ENCODE peak calls at places on chromosomes 12 and 14, in four cellular contexts. Q is K562, B is HepG2, L is GM12878. W is an unnamed sample.

GRCh38 chr12:51270847-51271518 is 768 bp upstream of the SMAGP start:
- DNase-seq in B (peak; percentile 56), L (no peak), Q (no peak), W (no peak)

GRCh38 chr12:103529306-103529705 is 33.5 kb upstream of the C12orf42 start:
- DNase-seq in Q (no peak), B (no peak), L (no peak), W (no peak)

GRCh38 chr12:105922670-105923102 is 216.1 kb downstream of the NUAK1 start:
- DNase-seq in L (no peak), B (no peak), Q (no peak), W (no peak)

GRCh38 chr12:46983959-46984833 is 95.2 kb upstream of the PCED1B start:
- DNase-seq in L (peak; percentile 2), Q (peak; percentile 41), B (peak; percentile 51), W (peak; percentile 80)

GRCh38 chr12:55675671-55676070 is 32.0 kb downstream of the ITGA7 start:
- DNase-seq in Q (no peak), L (no peak), B (no peak), W (no peak)

GRCh38 chr12:47234576-47235141 is 154.9 kb upstream of the AMIGO2 start:
- DNase-seq in Q (no peak), B (no peak), L (no peak), W (peak; percentile 36)

GRCh38 chr12:116540617-116541152 is 18.5 kb upstream of the MAP1LC3B2 start:
- DNase-seq in B (no peak), Q (no peak), L (no peak), W (no peak)

GRCh38 chr12:58364389-58365086 is 423.2 kb downstream of the ATP23 start:
- DNase-seq in Q (no peak), L (no peak), B (no peak), W (no peak)

GRCh38 chr12:42612258-42612608 is 22.7 kb upstream of the PRICKLE1 start:
- DNase-seq in B (no peak), Q (no peak), L (no peak), W (no peak)

GRCh38 chr14:105761842-105762241 is 235.5 kb downstream of the TMEM121 start:
- DNase-seq in L (no peak), B (no peak), Q (no peak), W (no peak)

GRCh38 chr14:88189840-88190191 is 133.3 kb downstream of the KCNK10 start:
- DNase-seq in B (no peak), L (no peak), Q (no peak), W (no peak)

GRCh38 chr12:85951823-85952222 is 77.7 kb downstream of the NTS start:
- DNase-seq in B (no peak), Q (no peak), L (no peak), W (peak; percentile 47)

GRCh38 chr12:117036046-117036445 is 63.2 kb downstream of the TESC start:
- DNase-seq in B (no peak), L (no peak), Q (no peak), W (no peak)

GRCh38 chr14:103126088-103126872 is 3.0 kb downstream of the TNFAIP2 start:
- DNase-seq in L (no peak), B (no peak), Q (no peak), W (no peak)

GRCh38 chr12:72511906-72512305 is 239.7 kb downstream of the TRHDE start:
- DNase-seq in B (no peak), Q (no peak), L (no peak), W (no peak)

GRCh38 chr14:102362084-102362483 is 606 bp downstream of the CINP start:
- DNase-seq in Q (peak; percentile 6), B (no peak), L (peak; percentile 57), W (no peak)

GRCh38 chr14:37413504-37414003 is 181.5 kb downstream of the FOXA1 start:
- DNase-seq in L (no peak), B (peak; percentile 69), Q (no peak), W (no peak)

GRCh38 chr12:56723889-56724659 is 1.0 kb downstream of the NACA start:
- DNase-seq in L (no peak), Q (peak; percentile 58), B (peak; percentile 41), W (peak; percentile 18)

GRCh38 chr12:7376196-7376595 is 67.8 kb downstream of the CD163L1 start:
- DNase-seq in L (no peak), B (no peak), Q (no peak), W (no peak)

GRCh38 chr14:56686416-56686815 is 106.8 kb downstream of the TMEM260 start:
- DNase-seq in B (peak; percentile 6), L (no peak), Q (no peak), W (peak; percentile 67)

GRCh38 chr14:24935796-24936195 is 114.2 kb downstream of the STXBP6 start:
- DNase-seq in Q (no peak), B (no peak), L (no peak), W (no peak)

GRCh38 chr12:66714709-66715108 is 35.8 kb upstream of the GRIP1 start:
- DNase-seq in B (no peak), L (no peak), Q (no peak), W (no peak)

GRCh38 chr12:22283006-22283506 is 51.5 kb downstream of the ST8SIA1 start:
- DNase-seq in B (no peak), L (no peak), Q (no peak), W (no peak)

GRCh38 chr14:69664865-69665526 is 53.6 kb downstream of the SUSD6 start:
- DNase-seq in L (no peak), B (peak; percentile 31), Q (no peak), W (no peak)

GRCh38 chr14:32366995-32367394 is 37.9 kb downstream of the AKAP6 start:
- DNase-seq in B (no peak), L (no peak), Q (no peak), W (no peak)

GRCh38 chr12:123767613-123768012 is 5.5 kb downstream of the DNAH10 start:
- DNase-seq in B (no peak), Q (no peak), L (peak; percentile 78), W (no peak)

GRCh38 chr12:74776378-74776777 is 238.7 kb downstream of the ATXN7L3B start:
- DNase-seq in Q (no peak), L (no peak), B (no peak), W (peak; percentile 8)

GRCh38 chr14:103733651-103734050 is 18.0 kb downstream of the ZFYVE21 start:
- DNase-seq in B (no peak), Q (no peak), L (no peak), W (no peak)

GRCh38 chr14:73240816-73241480 is 3.6 kb downstream of the PAPLN start:
- DNase-seq in Q (no peak), B (no peak), L (no peak), W (no peak)

GRCh38 chr12:93883436-93884154 is 206.4 kb downstream of the CRADD start:
- DNase-seq in L (no peak), B (no peak), Q (no peak), W (no peak)

GRCh38 chr12:53045646-53046045 is 4.2 kb upstream of the TNS2 start:
- DNase-seq in B (no peak), Q (no peak), L (no peak), W (no peak)

GRCh38 chr14:86038401-86038985 is 508.5 kb downstream of the FLRT2 start:
- DNase-seq in L (no peak), Q (peak; percentile 9), B (peak; percentile 10), W (peak; percentile 72)

GRCh38 chr12:105317942-105318614 is 12.4 kb upstream of the C12orf75 start:
- DNase-seq in L (no peak), Q (no peak), B (peak; percentile 90), W (no peak)

GRCh38 chr14:105854600-105855245 is 328.3 kb downstream of the TMEM121 start:
- DNase-seq in L (no peak), B (no peak), Q (no peak), W (no peak)

GRCh38 chr12:4292266-4293063 is 18.9 kb downstream of the CCND2 start:
- DNase-seq in B (no peak), Q (no peak), L (no peak), W (no peak)

GRCh38 chr14:103008126-103008525 is 49.2 kb downstream of the CDC42BPB start:
- DNase-seq in B (no peak), L (no peak), Q (no peak), W (no peak)

GRCh38 chr12:48852734-48853168 is 788 bp upstream of the DDX23 start:
- DNase-seq in L (no peak), Q (no peak), B (peak; percentile 34), W (peak; percentile 73)

GRCh38 chr12:47715877-47716548 is 9.3 kb downstream of the ENDOU start:
- DNase-seq in L (no peak), Q (no peak), B (no peak), W (no peak)

GRCh38 chr14:77002889-77003288 is 25.6 kb downstream of the IRF2BPL start:
- DNase-seq in L (no peak), B (no peak), Q (no peak), W (no peak)

GRCh38 chr14:76998777-76999366 is 29.6 kb downstream of the IRF2BPL start:
- DNase-seq in B (peak; percentile 38), L (no peak), Q (no peak), W (no peak)

GRCh38 chr14:77002335-77002734 is 26.2 kb downstream of the IRF2BPL start:
- DNase-seq in Q (no peak), L (no peak), B (no peak), W (no peak)

GRCh38 chr14:76997257-76997970 is 31.1 kb downstream of the IRF2BPL start:
- DNase-seq in Q (no peak), L (no peak), B (no peak), W (no peak)

GRCh38 chr14:77000340-77001235 is 27.9 kb downstream of the IRF2BPL start:
- DNase-seq in Q (no peak), L (no peak), B (no peak), W (peak; percentile 38)
- TF ChIP-seq POLR2AphosphoS5 in Q (no peak), L (peak; percentile 22), B (no peak), W (no peak)

GRCh38 chr12:21117995-21118394 is 13.0 kb upstream of the SLCO1B1 start:
- DNase-seq in B (no peak), Q (no peak), L (no peak), W (no peak)
- TF ChIP-seq JUNB in B (no peak), Q (no peak), L (no peak), W (no peak)

GRCh38 chr14:100470523-100470897 is 116.7 kb downstream of the BEGAIN start:
- DNase-seq in B (no peak), Q (no peak), L (no peak), W (no peak)
- TF ChIP-seq CTCF in B (no peak), Q (peak; percentile 34), L (no peak), W (no peak)

GRCh38 chr12:11729008-11729407 is 79.5 kb downstream of the ETV6 start:
- DNase-seq in L (no peak), B (no peak), Q (no peak), W (no peak)
- TF ChIP-seq POLR2AphosphoS5 in L (peak; percentile 43), B (no peak), Q (no peak), W (no peak)

GRCh38 chr12:38456769-38457168 is 140.2 kb downstream of the ALG10B start:
- DNase-seq in B (no peak), Q (no peak), L (no peak), W (no peak)
- TF ChIP-seq JUNB in B (no peak), Q (no peak), L (no peak), W (no peak)

DNA sequence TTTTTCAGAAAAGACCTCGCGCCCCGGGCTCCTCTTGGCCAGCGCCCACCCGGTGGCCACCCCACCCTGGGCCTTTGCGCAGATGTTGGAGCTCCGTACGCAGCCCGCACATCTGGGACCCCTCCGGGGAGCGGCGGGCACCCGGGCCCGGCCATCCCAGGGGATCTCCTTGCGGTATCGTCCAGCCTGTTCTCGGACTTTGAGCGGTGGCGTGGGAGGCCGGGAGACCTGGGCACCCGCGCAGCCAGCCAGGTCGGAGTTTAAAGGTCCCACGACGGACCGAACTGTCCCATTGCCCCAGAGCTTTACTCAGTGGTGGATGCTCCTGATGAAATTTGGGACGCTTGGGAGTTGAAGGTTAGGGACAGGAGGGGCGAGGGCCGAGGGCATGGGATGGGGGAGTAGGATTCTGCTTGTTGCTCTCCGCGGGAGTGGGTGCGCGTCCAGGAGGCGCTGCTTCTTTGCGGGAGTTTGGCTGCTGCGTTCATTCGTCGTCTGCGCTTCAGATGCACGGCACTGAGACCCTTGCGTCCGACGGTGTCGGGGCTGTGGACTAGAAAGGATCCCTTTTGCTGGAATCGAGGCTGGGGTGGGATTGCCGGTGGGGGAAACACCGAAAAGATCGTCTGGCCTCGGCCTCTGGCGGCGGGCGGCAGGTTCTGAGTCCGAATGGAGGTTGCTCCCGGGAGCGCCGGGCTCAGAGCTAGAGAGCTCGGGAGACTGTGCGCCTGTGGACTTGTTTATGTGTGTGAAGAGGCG is 1.4 kb downstream of the NTF3 start:
- DNase-seq in Q (no peak), B (no peak), L (no peak), W (peak; percentile 62)
- TF ChIP-seq CTCF in Q (no peak), B (no peak), L (no peak), W (no peak)

W was measured in GM23338.